ENCODE peak calls at places on chromosome 15, in ten cellular contexts. F is neuronal stem cell, J is heart left ventricle, K is AG04450, E is choroid plexus epithelial cell, X is mesendoderm, L is prostate gland, Z is AG09309, B is A549, I is brain microvascular endothelial cell. N is an unnamed sample.

GRCh38 chr15:69424001-69424400 is 9.9 kb downstream of the KIF23 start:
- DNase-seq in F (no peak), J (no peak), K (no peak), E (no peak), X (no peak), L (no peak), Z (no peak), B (no peak), I (no peak), N (no peak)

GRCh38 chr15:95174281-95174680 is 942.9 kb downstream of the MCTP2 start:
- DNase-seq in F (peak), J (no peak), K (no peak), E (peak), X (no peak), L (no peak), Z (no peak), B (no peak), I (no peak), N (peak)

GRCh38 chr15:36936652-36937051 is 163.7 kb downstream of the MEIS2 start:
- DNase-seq in F (no peak), J (no peak), K (no peak), E (no peak), X (no peak), L (no peak), Z (peak), B (no peak), I (no peak), N (no peak)

GRCh38 chr15:60928210-60928609 is 300.9 kb downstream of the RORA start:
- DNase-seq in F (no peak), J (no peak), K (no peak), E (no peak), X (peak), L (no peak), Z (no peak), B (no peak), I (no peak), N (no peak)

GRCh38 chr15:85314653-85315052 is 65.8 kb upstream of the AKAP13 start:
- DNase-seq in F (no peak), J (no peak), K (no peak), E (no peak), X (no peak), L (no peak), Z (no peak), B (no peak), I (peak), N (no peak)

GRCh38 chr15:34039506-34040123 is 611 bp upstream of the AVEN start:
- DNase-seq in F (no peak), J (no peak), K (no peak), E (peak), X (peak), L (no peak), Z (no peak), B (no peak), I (peak), N (no peak)

GRCh38 chr15:52466134-52466701 is 62.5 kb downstream of the MYO5A start:
- DNase-seq in F (no peak), J (peak), K (no peak), E (no peak), X (peak), L (no peak), Z (no peak), B (no peak), I (no peak), N (peak)

GRCh38 chr15:90001683-90002427 is 731 bp downstream of the ZNF710 start:
- DNase-seq in F (peak), J (peak), K (no peak), E (peak), X (peak), L (peak), Z (no peak), B (peak), I (peak), N (peak)

GRCh38 chr15:90592144-90592887 is 62.6 kb downstream of the CRTC3 start:
- DNase-seq in F (no peak), J (no peak), K (peak), E (peak), X (no peak), L (no peak), Z (peak), B (no peak), I (peak), N (no peak)

GRCh38 chr15:38682861-38683260 is 118.2 kb upstream of the RASGRP1 start:
- DNase-seq in F (no peak), J (no peak), K (no peak), E (no peak), X (no peak), L (no peak), Z (no peak), B (no peak), I (no peak), N (no peak)

DNA sequence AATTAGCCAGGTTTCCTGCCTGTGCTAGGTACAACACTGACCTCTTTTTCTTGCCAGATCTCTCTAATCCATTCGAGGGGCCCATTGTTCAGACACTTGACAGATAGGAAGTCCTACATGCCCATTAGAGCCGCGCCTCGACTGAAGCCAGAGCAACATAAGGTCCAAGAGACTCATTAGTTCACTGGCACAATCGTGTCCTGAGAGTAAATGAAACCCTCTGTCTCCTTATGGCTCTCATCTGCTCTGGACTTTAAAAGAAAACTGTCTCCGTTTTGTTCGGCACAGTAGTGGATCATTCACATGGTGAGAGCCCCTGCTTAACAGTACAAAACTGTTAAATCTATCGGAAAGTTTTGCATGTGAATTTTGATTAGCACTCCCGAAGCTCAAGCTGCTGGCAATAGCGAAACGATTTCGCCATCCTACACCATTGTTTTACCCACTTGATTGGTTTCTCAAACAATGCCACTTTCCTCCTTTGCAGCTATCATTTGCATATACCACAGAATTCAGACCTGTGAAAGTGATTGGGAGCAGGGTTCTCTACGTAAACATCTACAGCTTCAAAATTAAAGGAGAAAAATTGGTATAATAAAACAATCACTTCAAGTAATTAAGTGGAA is 19.0 kb upstream of the C15orf61 start:
- DNase-seq in F (peak), J (no peak), K (no peak), E (no peak), X (peak), L (no peak), Z (no peak), B (no peak), I (no peak), N (no peak)
- H3K4me3 ChIP-seq in F (no peak), J (no peak), K (no peak), E (no peak), X (no peak), L (no peak), Z (no peak), B (no peak), I (no peak), N (no peak)

DNA sequence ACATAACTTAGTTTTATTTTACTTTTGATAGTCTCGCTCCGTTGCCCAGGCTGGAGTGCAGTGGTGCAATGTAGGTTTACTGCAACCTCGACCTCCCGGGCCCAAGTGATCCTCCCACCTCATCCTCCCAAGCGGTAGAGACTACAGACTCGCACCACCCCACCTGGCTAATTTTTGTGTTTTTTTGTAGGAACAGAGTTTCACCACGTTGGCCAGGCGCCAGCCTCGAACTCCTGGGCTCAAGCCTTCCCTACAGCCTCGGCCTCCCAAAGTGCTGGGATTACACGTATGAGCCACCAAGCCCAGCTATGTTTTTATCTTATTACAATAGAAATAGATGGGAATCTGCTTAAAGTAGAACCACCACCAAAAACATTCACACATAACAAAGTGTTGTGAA is 2.9 kb downstream of the RNU5A-1 start:
- DNase-seq in F (no peak), J (no peak), K (no peak), E (no peak), X (no peak), L (no peak), Z (no peak), B (no peak), I (no peak), N (no peak)
- H3K4me3 ChIP-seq in F (no peak), J (no peak), K (no peak), E (no peak), X (no peak), L (no peak), Z (no peak), B (no peak), I (no peak), N (no peak)

DNA sequence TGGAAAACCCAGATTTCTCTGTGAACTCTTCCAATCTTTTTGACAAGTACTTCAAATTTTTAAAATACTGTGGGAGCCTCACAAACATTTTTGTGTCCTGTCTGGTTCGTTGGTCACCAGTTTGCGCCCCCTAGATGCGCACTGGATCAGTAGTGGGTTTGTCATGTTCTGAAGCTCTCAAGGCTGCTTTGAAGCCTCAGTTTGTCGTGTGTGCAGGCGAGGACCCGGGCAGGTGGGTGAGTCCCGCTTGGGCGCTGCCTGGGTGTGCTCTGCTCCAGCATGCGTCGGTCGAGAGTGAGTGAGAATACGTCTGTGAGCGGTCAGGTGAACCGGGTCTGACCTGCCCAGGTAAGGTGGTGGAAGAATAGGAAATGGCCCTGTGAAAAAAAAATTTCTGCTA is 17.3 kb upstream of the AEN start:
- DNase-seq in F (no peak), J (no peak), K (no peak), E (no peak), X (no peak), L (no peak), Z (no peak), B (no peak), I (no peak), N (no peak)
- H3K4me3 ChIP-seq in F (peak), J (no peak), K (no peak), E (no peak), X (no peak), L (no peak), Z (no peak), B (peak), I (no peak), N (no peak)

DNA sequence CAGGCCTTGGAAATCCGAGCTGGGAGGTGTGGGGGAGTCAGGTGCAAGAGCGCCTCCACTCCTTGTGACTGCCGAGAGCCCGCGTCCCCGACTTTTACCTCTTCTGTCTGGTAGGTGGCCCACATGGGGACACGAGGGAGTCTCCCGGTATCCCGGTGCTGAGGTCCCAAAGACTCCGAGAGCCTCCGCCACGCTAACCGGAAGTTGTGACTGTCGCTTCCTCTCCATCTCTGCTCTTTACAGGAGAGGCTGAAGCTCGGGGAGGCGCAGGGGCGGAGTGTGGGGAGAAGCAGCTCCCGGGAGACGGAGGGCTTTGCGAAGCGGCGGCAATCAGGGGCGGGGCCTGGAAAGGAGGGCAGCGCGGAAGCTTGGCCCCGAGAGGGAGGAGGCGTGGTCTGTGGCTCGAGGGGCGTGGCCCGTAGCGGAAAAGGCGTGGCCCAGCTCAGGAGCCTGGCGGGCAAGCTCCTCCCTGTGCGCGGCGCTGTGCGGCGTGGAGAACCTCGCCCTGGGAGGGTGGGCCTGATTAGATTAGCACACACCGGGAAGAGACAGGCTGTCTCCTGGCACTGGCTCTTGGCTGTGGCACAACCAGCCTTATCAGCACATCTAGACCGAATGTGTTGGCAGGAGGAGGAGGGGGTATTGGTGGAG is 143.9 kb downstream of the GABRB3 start:
- DNase-seq in F (no peak), J (peak), K (no peak), E (no peak), X (peak), L (peak), Z (no peak), B (peak), I (no peak), N (peak)
- H3K4me3 ChIP-seq in F (no peak), J (peak), K (no peak), E (no peak), X (no peak), L (peak), Z (no peak), B (peak), I (no peak), N (no peak)

GRCh38 chr15:58551764-58552504 is 120.1 kb downstream of the LIPC start:
- DNase-seq in F (no peak), J (no peak), K (peak), E (peak), X (peak), L (peak), Z (peak), B (no peak), I (peak), N (no peak)

GRCh38 chr15:58553365-58553918 is 121.7 kb downstream of the LIPC start:
- DNase-seq in F (no peak), J (no peak), K (no peak), E (no peak), X (no peak), L (no peak), Z (no peak), B (no peak), I (no peak), N (no peak)

GRCh38 chr15:58554758-58555157 is 123.0 kb downstream of the LIPC start:
- DNase-seq in F (no peak), J (no peak), K (no peak), E (no peak), X (no peak), L (no peak), Z (no peak), B (no peak), I (no peak), N (no peak)

GRCh38 chr15:58551084-58551763 is 119.4 kb downstream of the LIPC start:
- DNase-seq in F (no peak), J (no peak), K (no peak), E (no peak), X (no peak), L (no peak), Z (no peak), B (no peak), I (no peak), N (no peak)

DNA sequence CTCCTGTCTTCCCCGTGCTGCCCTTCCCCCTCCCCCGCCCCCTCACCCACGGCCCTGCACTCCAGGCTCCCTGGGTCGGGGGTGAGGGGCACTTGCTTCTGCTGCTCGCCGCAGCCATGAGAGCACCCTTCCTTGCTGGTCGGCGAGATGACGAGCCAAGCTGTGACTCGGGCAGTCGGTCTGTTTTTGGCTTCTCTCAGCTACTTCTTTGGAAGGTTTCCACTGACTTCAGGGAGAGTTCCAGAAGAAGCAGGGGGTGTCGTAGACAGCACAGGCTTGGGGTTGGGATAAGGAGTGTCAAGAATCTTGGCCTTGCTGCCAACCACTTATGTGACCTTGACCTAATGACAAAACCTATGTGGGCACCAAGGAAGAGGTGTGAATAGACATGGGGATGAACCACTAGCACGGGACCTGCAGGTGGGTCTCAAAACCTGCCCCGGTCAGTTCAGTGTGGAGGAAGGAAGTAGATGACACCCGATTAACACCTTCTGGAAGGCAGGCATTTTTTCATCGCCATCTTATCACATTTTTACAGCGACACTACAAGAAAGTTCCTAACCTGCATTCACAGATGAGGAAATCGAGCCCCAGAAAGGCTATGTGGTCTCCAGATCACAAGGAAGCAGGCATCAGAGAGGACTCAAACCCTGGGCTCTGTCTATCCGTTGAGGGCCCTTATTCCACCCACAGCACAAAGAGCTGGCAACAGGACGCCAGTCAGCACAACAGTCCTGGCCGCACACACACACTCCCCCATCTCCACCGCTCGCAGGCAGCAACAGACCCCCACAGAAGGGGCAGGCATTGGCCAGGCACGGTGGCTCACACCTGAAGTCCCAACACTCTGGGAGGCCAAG is 120.9 kb downstream of the LIPC start:
- DNase-seq in F (no peak), J (no peak), K (no peak), E (no peak), X (no peak), L (no peak), Z (no peak), B (no peak), I (no peak), N (no peak)
- H3K4me3 ChIP-seq in F (no peak), J (no peak), K (no peak), E (no peak), X (no peak), L (no peak), Z (no peak), B (no peak), I (no peak), N (no peak)

GRCh38 chr15:64622410-64623260 is 152.8 kb downstream of the RBPMS2 start:
- DNase-seq in F (no peak), J (no peak), K (no peak), E (no peak), X (no peak), L (no peak), Z (no peak), B (no peak), I (no peak), N (no peak)
- H3K4me3 ChIP-seq in F (no peak), J (no peak), K (no peak), E (no peak), X (no peak), L (no peak), Z (no peak), B (no peak), I (no peak), N (no peak)

DNA sequence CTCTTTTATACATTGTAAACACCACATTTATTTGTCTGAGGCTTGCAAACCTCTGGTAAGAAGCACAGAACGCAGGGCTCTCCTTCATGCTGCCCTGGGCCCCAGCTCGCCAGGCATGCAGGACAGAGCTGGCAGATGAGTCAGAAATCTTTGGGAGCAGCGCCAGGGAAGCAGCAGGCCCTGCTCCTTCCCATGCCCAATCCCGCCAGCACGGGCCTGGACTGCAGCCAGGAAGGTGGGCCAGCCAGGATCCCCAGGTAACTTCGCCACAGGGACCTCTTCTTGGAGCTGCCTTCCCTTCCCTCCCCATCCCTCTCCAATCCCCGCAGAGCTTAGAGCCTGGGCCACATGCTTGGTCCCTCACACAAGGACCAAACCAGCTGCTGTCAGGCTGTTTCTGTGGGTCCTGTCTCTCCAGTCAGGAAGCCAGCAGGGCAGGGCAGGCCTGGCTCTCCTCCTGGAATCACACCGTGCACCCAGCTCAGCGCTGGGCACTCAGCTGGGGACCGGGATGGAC is 8.8 kb downstream of the STOML1 start:
- DNase-seq in F (no peak), J (peak), K (peak), E (peak), X (no peak), L (peak), Z (no peak), B (no peak), I (peak), N (no peak)
- H3K4me3 ChIP-seq in F (no peak), J (no peak), K (no peak), E (no peak), X (no peak), L (no peak), Z (no peak), B (no peak), I (no peak), N (no peak)

DNA sequence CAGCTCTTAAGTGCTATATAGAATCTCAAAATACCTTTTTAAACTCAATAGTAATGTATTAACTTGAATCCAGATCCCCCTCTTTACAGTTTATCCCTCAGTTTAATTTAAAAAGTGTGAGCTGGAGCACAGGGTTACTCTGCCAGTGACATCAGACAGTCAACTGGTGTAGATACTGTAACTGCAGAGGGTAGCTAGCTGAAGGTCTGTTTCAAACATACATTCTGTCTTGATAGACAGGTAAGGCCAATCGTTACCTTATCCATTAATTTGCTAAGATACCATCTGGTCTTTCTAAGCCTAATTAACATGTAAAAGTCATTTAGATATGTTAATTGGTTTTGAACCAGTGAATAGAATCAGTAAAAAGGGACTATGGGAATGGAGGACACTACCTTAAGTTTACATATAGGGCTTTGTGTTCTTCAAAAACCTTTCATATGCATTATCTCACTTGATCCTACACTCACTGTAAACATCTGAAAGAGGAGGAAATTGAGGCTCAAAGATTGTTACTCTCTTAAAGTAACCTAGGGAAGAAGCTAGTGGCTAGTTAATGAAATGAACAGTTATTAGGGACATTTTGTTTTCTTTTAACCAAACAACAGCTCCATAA is 59.5 kb upstream of the TSPAN3 start:
- DNase-seq in F (no peak), J (no peak), K (no peak), E (no peak), X (no peak), L (no peak), Z (no peak), B (no peak), I (no peak), N (no peak)
- H3K4me3 ChIP-seq in F (no peak), J (no peak), K (no peak), E (no peak), X (no peak), L (no peak), Z (no peak), B (no peak), I (no peak), N (no peak)